ENCODE peak calls at places on chromosomes 3 and 15, in ten cellular contexts. One of them, this sample, is unnamed.

GRCh38 chr15:69735126-69735525 is 282.5 kb downstream of the RPLP1 start:
- DNase-seq in stomach: no peak
- DNase-seq in right lobe of liver: no peak
- DNase-seq in A549: no peak
- DNase-seq in vagina: no peak
- DNase-seq in tibial nerve: peak; percentile 65
- DNase-seq in spleen: no peak
- DNase-seq in heart left ventricle: no peak
- DNase-seq in body of pancreas: peak; percentile 36
- DNase-seq in breast epithelium: no peak
- DNase-seq in this sample: no peak

GRCh38 chr3:190306513-190307163 is 15.6 kb downstream of the CLDN1 start:
- DNase-seq in body of pancreas: peak; percentile 72
- DNase-seq in stomach: no peak
- DNase-seq in tibial nerve: peak; percentile 67
- DNase-seq in spleen: no peak
- DNase-seq in vagina: no peak
- DNase-seq in breast epithelium: no peak
- DNase-seq in right lobe of liver: no peak
- DNase-seq in heart left ventricle: no peak
- DNase-seq in A549: no peak
- DNase-seq in this sample: no peak

GRCh38 chr15:32818758-32819405 is 101.1 kb downstream of the GREM1 start:
- DNase-seq in right lobe of liver: no peak
- DNase-seq in body of pancreas: no peak
- DNase-seq in tibial nerve: no peak
- DNase-seq in A549: no peak
- DNase-seq in vagina: no peak
- DNase-seq in heart left ventricle: no peak
- DNase-seq in breast epithelium: no peak
- DNase-seq in spleen: no peak
- DNase-seq in stomach: no peak
- DNase-seq in this sample: no peak

GRCh38 chr15:86236721-86237121 is 157.1 kb downstream of the AGBL1 start:
- DNase-seq in A549: no peak
- DNase-seq in spleen: no peak
- DNase-seq in stomach: no peak
- DNase-seq in vagina: no peak
- DNase-seq in tibial nerve: no peak
- DNase-seq in right lobe of liver: no peak
- DNase-seq in body of pancreas: no peak
- DNase-seq in breast epithelium: no peak
- DNase-seq in heart left ventricle: no peak
- DNase-seq in this sample: no peak

GRCh38 chr3:146308682-146309081 is 57.8 kb upstream of the PLSCR4 start:
- DNase-seq in breast epithelium: no peak
- DNase-seq in A549: no peak
- DNase-seq in tibial nerve: peak; percentile 48
- DNase-seq in right lobe of liver: no peak
- DNase-seq in heart left ventricle: no peak
- DNase-seq in stomach: no peak
- DNase-seq in spleen: no peak
- DNase-seq in vagina: no peak
- DNase-seq in body of pancreas: no peak
- DNase-seq in this sample: no peak

GRCh38 chr15:63599401-63600000 is 2.3 kb downstream of the FBXL22 start:
- DNase-seq in breast epithelium: peak; percentile 73
- DNase-seq in spleen: peak; percentile 90
- DNase-seq in A549: peak; percentile 74
- DNase-seq in body of pancreas: peak; percentile 85
- DNase-seq in stomach: peak; percentile 88
- DNase-seq in tibial nerve: no peak
- DNase-seq in right lobe of liver: peak; percentile 86
- DNase-seq in heart left ventricle: peak; percentile 68
- DNase-seq in vagina: no peak
- DNase-seq in this sample: peak; percentile 82

GRCh38 chr3:182979719-182980191 is 583 bp downstream of the DCUN1D1 start:
- DNase-seq in vagina: no peak
- DNase-seq in right lobe of liver: peak; percentile 49
- DNase-seq in A549: peak; percentile 6
- DNase-seq in tibial nerve: peak; percentile 11
- DNase-seq in heart left ventricle: peak; percentile 45
- DNase-seq in breast epithelium: no peak
- DNase-seq in stomach: no peak
- DNase-seq in body of pancreas: peak; percentile 18
- DNase-seq in spleen: no peak
- DNase-seq in this sample: peak; percentile 65

GRCh38 chr15:67329984-67330733 is 75.6 kb downstream of the IQCH start:
- DNase-seq in body of pancreas: peak; percentile 13
- DNase-seq in spleen: no peak
- DNase-seq in A549: no peak
- DNase-seq in right lobe of liver: no peak
- DNase-seq in tibial nerve: no peak
- DNase-seq in stomach: no peak
- DNase-seq in breast epithelium: no peak
- DNase-seq in vagina: no peak
- DNase-seq in heart left ventricle: no peak
- DNase-seq in this sample: no peak

GRCh38 chr3:124632566-124633140 is 97.6 kb upstream of the UMPS start:
- DNase-seq in body of pancreas: no peak
- DNase-seq in spleen: no peak
- DNase-seq in tibial nerve: no peak
- DNase-seq in stomach: no peak
- DNase-seq in A549: no peak
- DNase-seq in heart left ventricle: no peak
- DNase-seq in right lobe of liver: no peak
- DNase-seq in breast epithelium: no peak
- DNase-seq in vagina: no peak
- DNase-seq in this sample: no peak

GRCh38 chr15:40238927-40239591 is at the start of gene PAK6:
- DNase-seq in vagina: peak; percentile 95
- DNase-seq in body of pancreas: peak; percentile 91
- DNase-seq in tibial nerve: no peak
- DNase-seq in spleen: no peak
- DNase-seq in heart left ventricle: no peak
- DNase-seq in right lobe of liver: peak; percentile 61
- DNase-seq in stomach: peak; percentile 84
- DNase-seq in breast epithelium: peak; percentile 86
- DNase-seq in A549: peak; percentile 73
- DNase-seq in this sample: peak; percentile 65

GRCh38 chr15:96351801-96352593 is 21.5 kb downstream of the NR2F2 start:
- DNase-seq in vagina: no peak
- DNase-seq in spleen: peak; percentile 84
- DNase-seq in body of pancreas: no peak
- DNase-seq in tibial nerve: no peak
- DNase-seq in right lobe of liver: peak; percentile 69
- DNase-seq in stomach: peak; percentile 87
- DNase-seq in heart left ventricle: no peak
- DNase-seq in A549: no peak
- DNase-seq in breast epithelium: no peak
- DNase-seq in this sample: peak; percentile 46
- TF ChIP-seq POLR2A in vagina: no peak
- TF ChIP-seq POLR2A in spleen: no peak
- TF ChIP-seq POLR2A in body of pancreas: no peak
- TF ChIP-seq POLR2A in tibial nerve: no peak
- TF ChIP-seq POLR2A in right lobe of liver: peak; percentile 40
- TF ChIP-seq POLR2A in stomach: no peak
- TF ChIP-seq POLR2A in heart left ventricle: no peak
- TF ChIP-seq POLR2A in A549: no peak
- TF ChIP-seq POLR2A in breast epithelium: no peak
- TF ChIP-seq POLR2A in this sample: no peak

DNA sequence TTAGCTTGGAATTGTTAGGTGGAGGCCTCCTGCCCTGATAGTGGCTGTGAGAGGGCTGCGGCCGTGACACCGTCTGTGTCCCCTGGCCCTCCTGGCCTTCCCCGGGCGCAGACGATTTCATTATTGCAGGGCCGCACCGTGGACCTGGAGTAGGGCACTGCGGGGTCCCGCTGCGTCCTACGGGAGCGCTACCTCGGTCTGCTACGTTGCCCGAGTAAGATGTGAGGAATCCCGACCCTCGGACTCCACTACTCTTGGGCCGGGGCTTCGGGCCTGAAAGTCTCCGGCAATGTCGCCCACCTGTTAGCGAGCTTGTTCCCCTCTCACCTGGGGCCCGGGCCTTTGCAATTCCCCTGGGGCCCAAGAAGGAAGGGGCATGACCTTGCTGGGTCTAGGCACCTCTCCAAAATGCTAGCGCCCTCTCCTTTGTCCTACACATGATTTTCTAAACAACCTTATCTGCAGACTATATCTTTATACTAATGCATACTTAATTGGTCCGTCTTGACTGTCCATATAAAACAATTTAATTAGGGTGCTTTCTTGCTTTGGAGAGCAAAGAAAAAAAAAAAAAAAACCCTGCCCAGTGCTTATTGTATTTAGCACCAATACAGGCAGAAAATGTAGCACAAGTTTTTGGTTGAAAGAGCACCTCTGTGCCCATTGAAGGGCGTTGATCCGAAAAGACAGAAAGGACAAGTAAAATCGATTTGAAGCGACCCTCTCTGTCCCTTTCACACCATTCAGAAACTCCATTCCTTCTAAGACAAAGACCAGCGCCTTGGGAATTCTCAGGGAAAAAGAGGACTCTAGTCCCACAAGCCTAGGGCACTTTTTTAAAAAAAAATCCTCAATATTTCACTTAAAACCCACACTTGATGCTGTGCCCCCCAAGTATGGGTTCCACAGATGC is 7.0 kb upstream of the NR2F2 start:
- DNase-seq in breast epithelium: no peak
- DNase-seq in heart left ventricle: no peak
- DNase-seq in vagina: no peak
- DNase-seq in A549: no peak
- DNase-seq in stomach: no peak
- DNase-seq in body of pancreas: no peak
- DNase-seq in spleen: no peak
- DNase-seq in tibial nerve: no peak
- DNase-seq in right lobe of liver: no peak
- DNase-seq in this sample: no peak
- H3K4me1 ChIP-seq in breast epithelium: no peaks in the 10 kb centered on the region
- H3K4me1 ChIP-seq in heart left ventricle: no peaks in the 10 kb centered on the region
- H3K4me1 ChIP-seq in vagina: peaks cover 23% of the 10 kb centered on the region
- H3K4me1 ChIP-seq in A549: peaks cover 22% of the 10 kb centered on the region
- H3K4me1 ChIP-seq in stomach: peaks cover 47% of the 10 kb centered on the region
- H3K4me1 ChIP-seq in body of pancreas: peaks cover 30% of the 10 kb centered on the region
- H3K4me1 ChIP-seq in spleen: peaks cover 34% of the 10 kb centered on the region
- H3K4me1 ChIP-seq in tibial nerve: peaks cover 5% of the 10 kb centered on the region
- H3K4me1 ChIP-seq in right lobe of liver: no peaks in the 10 kb centered on the region
- H3K4me1 ChIP-seq in this sample: peaks cover 6% of the 10 kb centered on the region

DNA sequence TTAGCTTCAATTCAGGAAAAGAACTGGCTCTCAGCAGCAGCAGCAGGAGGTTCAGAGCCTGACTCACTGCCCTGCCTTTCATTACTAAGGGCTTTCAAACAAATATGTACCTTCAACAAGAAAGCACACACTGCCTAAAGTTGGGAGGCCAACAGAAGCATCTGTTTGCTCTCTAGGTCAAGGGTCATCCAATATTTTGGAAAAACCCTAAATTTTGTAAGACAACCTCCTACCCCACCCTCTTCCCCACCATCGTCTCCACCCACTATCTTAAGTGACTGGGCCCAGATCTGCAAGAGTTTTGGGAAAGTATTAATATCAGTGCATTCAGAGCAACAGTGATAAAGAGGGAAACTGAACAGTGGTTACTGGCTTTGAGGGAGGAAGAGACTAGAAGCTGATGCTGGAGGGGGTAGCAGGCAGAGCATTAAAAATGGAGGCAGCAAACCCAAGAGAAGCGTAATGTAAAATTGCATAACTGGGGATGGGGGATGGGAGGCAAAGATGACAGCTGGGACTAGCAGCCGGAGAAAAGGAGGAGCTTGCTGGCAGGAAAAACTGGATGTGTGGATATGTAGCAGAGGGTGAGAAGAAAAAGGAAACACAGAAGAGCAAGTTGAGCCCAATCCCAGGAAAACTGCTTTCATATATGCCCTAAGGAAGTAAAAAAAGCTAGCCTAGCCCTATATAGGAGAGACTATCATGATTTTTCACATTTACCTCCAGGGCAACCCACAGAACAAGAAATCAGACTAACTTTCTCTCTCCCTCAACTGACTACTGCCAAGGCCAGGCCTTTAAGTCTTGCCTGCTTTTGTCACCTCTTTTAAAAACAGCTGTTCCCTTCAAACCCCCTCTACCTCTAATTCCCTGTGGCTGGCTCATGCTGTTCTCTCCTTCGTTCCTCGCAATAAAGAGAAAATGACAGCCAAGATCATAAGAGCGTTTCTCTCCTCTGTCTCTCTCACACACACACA is 31.5 kb downstream of the NPTN start:
- DNase-seq in A549: peak; percentile 17
- DNase-seq in spleen: no peak
- DNase-seq in body of pancreas: peak; percentile 58
- DNase-seq in vagina: no peak
- DNase-seq in stomach: no peak
- DNase-seq in heart left ventricle: peak; percentile 52
- DNase-seq in right lobe of liver: no peak
- DNase-seq in tibial nerve: peak; percentile 72
- DNase-seq in breast epithelium: peak; percentile 56
- DNase-seq in this sample: peak; percentile 51
- H3K27ac ChIP-seq in A549: peak overlapping the region; percentile 45
- H3K27ac ChIP-seq in spleen: peak overlapping the region; percentile 53
- H3K27ac ChIP-seq in body of pancreas: peak overlapping the region; percentile 42
- H3K27ac ChIP-seq in vagina: peak overlapping the region; percentile 78
- H3K27ac ChIP-seq in stomach: peak overlapping the region; percentile 74
- H3K27ac ChIP-seq in heart left ventricle: peak overlapping the region; percentile 77
- H3K27ac ChIP-seq in right lobe of liver: no peak overlapping the region
- H3K27ac ChIP-seq in tibial nerve: peak overlapping the region; percentile 29
- H3K27ac ChIP-seq in breast epithelium: peak overlapping the region; percentile 74
- H3K27ac ChIP-seq in this sample: peak overlapping the region; percentile 48

GRCh38 chr3:159635047-159635641 is 353.5 kb upstream of the IL12A start:
- DNase-seq in A549: no peak
- DNase-seq in stomach: no peak
- DNase-seq in vagina: no peak
- DNase-seq in right lobe of liver: peak; percentile 21
- DNase-seq in spleen: no peak
- DNase-seq in breast epithelium: no peak
- DNase-seq in body of pancreas: no peak
- DNase-seq in heart left ventricle: no peak
- DNase-seq in tibial nerve: no peak
- DNase-seq in this sample: no peak
- TF ChIP-seq POLR2A in A549: no peak
- TF ChIP-seq POLR2A in stomach: no peak
- TF ChIP-seq POLR2A in vagina: no peak
- TF ChIP-seq POLR2A in right lobe of liver: no peak
- TF ChIP-seq POLR2A in spleen: no peak
- TF ChIP-seq POLR2A in breast epithelium: no peak
- TF ChIP-seq POLR2A in body of pancreas: no peak
- TF ChIP-seq POLR2A in heart left ventricle: no peak
- TF ChIP-seq POLR2A in tibial nerve: no peak
- TF ChIP-seq POLR2A in this sample: no peak

This sample was measured in Peyer's patch.